ENCODE peak calls at places on chromosomes 6 and 20, in nine cellular contexts. F is dermis microvascular lymphatic vessel endothelial cell; O is activated CD4-positive, alpha-beta T cell treated with anti-CD3 and anti-CD28 coated beads, Interleukin-2, amount 50 U/mL, for 1 hour; N is T-cell; Y is CD8-positive, alpha-beta T cell; G is GM19239; X is HS-5; K is EL; T is AML-193. U is an unnamed sample.

GRCh38 chr6:143775326-143775725 is 67.8 kb upstream of the LTV1 start:
- DNase-seq in G (no peak), X (no peak), K (no peak), Y (no peak), N (no peak), F (no peak), O (no peak), T (no peak), U (no peak)

GRCh38 chr6:125054331-125054730 is 92.1 kb downstream of the RNF217 start:
- DNase-seq in F (no peak), T (no peak), Y (no peak), N (no peak), K (no peak), O (no peak), G (no peak), X (no peak), U (no peak)

GRCh38 chr6:90184334-90185298 is 112.0 kb downstream of the BACH2 start:
- DNase-seq in N (no peak), Y (no peak), G (no peak), F (peak), K (peak), T (no peak), X (no peak), O (no peak), U (no peak)

GRCh38 chr20:43507150-43508080 is at the start of gene L3MBTL1:
- DNase-seq in K (peak), G (no peak), F (peak), Y (no peak), X (no peak), N (no peak), O (no peak), T (no peak), U (no peak)

GRCh38 chr6:169098136-169098535 is 155.5 kb downstream of the THBS2 start:
- DNase-seq in X (no peak), Y (no peak), G (no peak), T (no peak), O (no peak), F (no peak), K (no peak), N (no peak), U (no peak)

GRCh38 chr6:142569676-142570075 is 267.9 kb downstream of the ADGRG6 start:
- DNase-seq in X (no peak), Y (no peak), F (no peak), G (no peak), O (no peak), K (peak), T (no peak), N (no peak), U (no peak)

GRCh38 chr6:118335325-118335724 is 212.8 kb upstream of the PLN start:
- DNase-seq in X (no peak), T (no peak), O (no peak), Y (no peak), K (no peak), N (no peak), G (no peak), F (no peak), U (no peak)

GRCh38 chr6:4858194-4859028 is 82.2 kb downstream of the CDYL start:
- DNase-seq in T (no peak), G (no peak), F (no peak), O (no peak), K (no peak), X (no peak), N (no peak), Y (no peak), U (peak)

GRCh38 chr20:64109390-64109747 is 2.0 kb upstream of the NPBWR2 start:
- DNase-seq in X (no peak), O (no peak), G (no peak), N (no peak), K (no peak), F (no peak), T (no peak), Y (peak), U (no peak)

GRCh38 chr6:79421001-79421411 is 116.2 kb downstream of the LCA5 start:
- DNase-seq in T (no peak), G (no peak), Y (no peak), K (peak), N (no peak), X (peak), F (no peak), O (no peak), U (no peak)

GRCh38 chr20:63708301-63709148 is 686 bp downstream of the ZGPAT start:
- DNase-seq in N (no peak), F (no peak), X (no peak), O (no peak), Y (peak), G (peak), K (no peak), T (no peak), U (no peak)

GRCh38 chr20:61730631-61731362 is 334.9 kb downstream of the TAF4 start:
- DNase-seq in Y (no peak), K (no peak), N (no peak), F (no peak), G (no peak), T (no peak), O (no peak), X (no peak), U (no peak)

GRCh38 chr20:31608256-31608980 is 3.3 kb downstream of the ID1 start:
- DNase-seq in F (peak), K (peak), T (no peak), N (no peak), Y (no peak), O (no peak), G (no peak), X (no peak), U (no peak)

GRCh38 chr20:62624325-62624690 is 18.0 kb upstream of the SLCO4A1 start:
- DNase-seq in N (no peak), X (no peak), F (no peak), Y (no peak), G (no peak), K (no peak), O (no peak), T (no peak), U (no peak)

GRCh38 chr20:38894091-38894847 is 31.9 kb upstream of the FAM83D start:
- DNase-seq in O (no peak), T (no peak), N (no peak), Y (no peak), G (no peak), K (no peak), F (no peak), X (no peak), U (no peak)

GRCh38 chr6:169991031-169991390 is 239.6 kb downstream of the ERMARD start:
- DNase-seq in X (no peak), O (no peak), K (no peak), N (no peak), T (no peak), G (no peak), Y (no peak), F (no peak), U (no peak)

GRCh38 chr6:113718588-113718987 is 138.6 kb upstream of the MARCKS start:
- DNase-seq in F (no peak), G (no peak), O (no peak), Y (no peak), X (no peak), K (no peak), T (no peak), N (no peak), U (no peak)

GRCh38 chr6:12578751-12579150 is 137.8 kb upstream of the PHACTR1 start:
- DNase-seq in N (no peak), G (no peak), Y (no peak), O (no peak), X (no peak), T (no peak), K (peak), F (no peak), U (no peak)

GRCh38 chr20:40111282-40111681 is 577.8 kb downstream of the MAFB start:
- DNase-seq in G (no peak), O (no peak), X (no peak), N (no peak), F (no peak), T (no peak), Y (no peak), K (no peak), U (no peak)

GRCh38 chr6:109458774-109459531 is 3.4 kb upstream of the MICAL1 start:
- DNase-seq in T (peak), O (no peak), F (no peak), K (no peak), G (no peak), N (peak), X (no peak), Y (no peak), U (peak)

GRCh38 chr6:118650500-118651281 is 700 bp downstream of the CEP85L start:
- DNase-seq in Y (peak), T (peak), O (peak), G (peak), N (peak), K (peak), X (no peak), F (peak), U (peak)

GRCh38 chr6:118161364-118161763 is 254.3 kb downstream of the SLC35F1 start:
- DNase-seq in T (no peak), N (no peak), G (no peak), Y (no peak), K (no peak), X (no peak), O (no peak), F (no peak), U (no peak)

GRCh38 chr6:43516367-43516696 is 394 bp downstream of the YIPF3 start:
- DNase-seq in T (no peak), N (no peak), G (no peak), Y (no peak), O (no peak), F (no peak), X (no peak), K (no peak), U (no peak)

GRCh38 chr6:111854683-111855082 is 18.6 kb downstream of the FYN start:
- DNase-seq in Y (no peak), O (no peak), N (no peak), X (no peak), T (no peak), F (no peak), K (no peak), G (no peak), U (no peak)

GRCh38 chr6:25560851-25561250 is 91.2 kb upstream of the SCGN start:
- DNase-seq in X (no peak), Y (no peak), O (no peak), G (no peak), K (no peak), T (no peak), F (no peak), N (no peak), U (no peak)

GRCh38 chr20:14860410-14860814 is 523.0 kb upstream of the FLRT3 start:
- DNase-seq in G (no peak), X (no peak), F (no peak), K (no peak), Y (no peak), N (no peak), T (no peak), O (no peak), U (no peak)

GRCh38 chr6:109381747-109382575 is at the start of gene CD164:
- DNase-seq in Y (peak), G (peak), O (peak), N (peak), K (peak), X (no peak), F (peak), T (peak), U (peak)